ENCODE peak calls at places on chromosomes 4 and X, in four cellular contexts. J is stimulated activated CD4-positive, alpha-beta T cell treated with anti-CD3 and anti-CD28 coated beads, Interleukin-12 subunit alpha, Interleukin-12 subunit beta, amount 100 ng/mL, for 48 hours; B is effector memory CD4-positive, alpha-beta T cell; Z is lower leg skin. X is an unnamed sample.

GRCh38 chrX:13742397-13743176 is 8.0 kb downstream of the OFD1 start:
- DNase-seq in Z (no peak), J (no peak), B (peak; percentile 30), X (no peak)

GRCh38 chr4:1200425-1201035 is 28.1 kb upstream of the SPON2 start:
- DNase-seq in Z (peak; percentile 88), J (no peak), B (no peak), X (peak; percentile 85)

GRCh38 chr4:184100297-184100885 is 117.3 kb downstream of the ENPP6 start:
- DNase-seq in Z (peak; percentile 80), B (no peak), J (peak; percentile 52), X (no peak)

GRCh38 chr4:21699437-21699836 is 249.1 kb downstream of the KCNIP4 start:
- DNase-seq in Z (no peak), B (no peak), J (no peak), X (no peak)

GRCh38 chrX:19682712-19683331 is 167.5 kb upstream of the MAP3K15 start:
- DNase-seq in B (peak; percentile 76), J (peak; percentile 42), Z (peak; percentile 88), X (no peak)

GRCh38 chr4:141388483-141388882 is 167.8 kb downstream of the ZNF330 start:
- DNase-seq in J (no peak), B (no peak), Z (no peak), X (no peak)

GRCh38 chrX:88789825-88790224 is 42.8 kb downstream of the CPXCR1 start:
- DNase-seq in B (no peak), Z (no peak), J (no peak), X (no peak)

GRCh38 chr4:158285429-158286216 is 75.3 kb downstream of the TMEM144 start:
- DNase-seq in Z (no peak), J (no peak), B (no peak), X (no peak)

GRCh38 chr4:104964387-104965175 is 182.1 kb upstream of the TET2 start:
- DNase-seq in Z (no peak), B (no peak), J (no peak), X (no peak)

GRCh38 chrX:120486786-120487185 is 17.7 kb upstream of the LAMP2 start:
- DNase-seq in B (no peak), Z (no peak), J (no peak), X (no peak)

GRCh38 chr4:61580721-61581377 is 380.7 kb downstream of the ADGRL3 start:
- DNase-seq in Z (no peak), B (no peak), J (no peak), X (no peak)

X was measured in osteocyte.